ENCODE peak calls at places on chromosomes 16 and 17, in seven cellular contexts. C is HCT116, Y is HepG2, L is K562, V is SK-N-SH, F is H1, E is GM12878. X is an unnamed sample.

GRCh38 chr16:2950773-2951172 is 13.3 kb upstream of the KREMEN2 start:
- DNase-seq in V (no peak), F (no peak), Y (no peak), E (no peak), C (no peak), L (peak; percentile 59), X (no peak)

GRCh38 chr17:75878174-75878998 is at the start of gene TRIM47:
- DNase-seq in E (no peak), L (peak; percentile 73), V (peak; percentile 81), Y (peak; percentile 83), F (no peak), C (no peak), X (no peak)

GRCh38 chr16:72455743-72456659 is 284.0 kb upstream of the PMFBP1 start:
- DNase-seq in V (no peak), C (no peak), L (peak; percentile 5), F (no peak), Y (peak; percentile 88), E (no peak), X (no peak)

GRCh38 chr16:49454426-49455180 is 81.0 kb downstream of the C16orf78 start:
- DNase-seq in F (no peak), Y (no peak), E (no peak), L (no peak), V (no peak), C (no peak), X (no peak)

GRCh38 chr17:31147507-31148202 is 52.9 kb downstream of the NF1 start:
- DNase-seq in V (no peak), E (no peak), Y (no peak), C (no peak), F (no peak), L (peak; percentile 30), X (no peak)

GRCh38 chr17:74161501-74161850 is 42.0 kb upstream of the RPL38 start:
- DNase-seq in C (no peak), L (no peak), E (no peak), F (no peak), V (no peak), Y (no peak), X (no peak)

GRCh38 chr16:70646260-70647241 is at the start of gene IL34:
- DNase-seq in V (peak; percentile 77), Y (no peak), C (no peak), F (no peak), E (no peak), L (no peak), X (no peak)

GRCh38 chr16:35252356-35252936 is 1793.0 kb downstream of the TP53TG3F start:
- DNase-seq in Y (no peak), V (no peak), E (no peak), L (no peak), C (no peak), F (no peak), X (no peak)

GRCh38 chr17:34584805-34585416 is 5.5 kb downstream of the TMEM132E start:
- DNase-seq in F (no peak), L (peak; percentile 18), Y (no peak), C (no peak), E (no peak), V (peak; percentile 75), X (no peak)

GRCh38 chr17:80918731-80919130 is 72.9 kb upstream of the CHMP6 start:
- DNase-seq in V (no peak), E (no peak), F (no peak), L (no peak), C (no peak), Y (no peak), X (no peak)

GRCh38 chr16:938136-938535 is 32.6 kb downstream of the LMF1 start:
- DNase-seq in C (no peak), V (no peak), Y (no peak), L (no peak), F (no peak), E (no peak), X (no peak)

GRCh38 chr16:23578096-23578830 is 17.9 kb downstream of the NDUFAB1 start:
- DNase-seq in L (no peak), Y (no peak), C (no peak), E (no peak), V (no peak), F (no peak), X (no peak)

GRCh38 chr16:66070140-66070887 is 296.2 kb upstream of the CDH5 start:
- DNase-seq in L (no peak), E (no peak), Y (no peak), F (no peak), C (no peak), V (no peak), X (no peak)

GRCh38 chr17:64572682-64573154 is 65.9 kb downstream of the CEP95 start:
- DNase-seq in L (peak; percentile 76), E (no peak), F (no peak), Y (peak; percentile 5), V (no peak), C (no peak), X (no peak)

GRCh38 chr16:14965328-14965727 is 9.5 kb upstream of the PDXDC1 start:
- DNase-seq in E (no peak), L (no peak), F (no peak), Y (no peak), C (no peak), V (no peak), X (no peak)

GRCh38 chr16:3074860-3075545 is 9.6 kb downstream of the IL32 start:
- DNase-seq in C (no peak), E (peak; percentile 69), F (no peak), Y (no peak), L (peak; percentile 24), V (no peak), X (no peak)

GRCh38 chr16:69393898-69394849 is 8.4 kb upstream of the TERF2 start:
- DNase-seq in V (no peak), Y (no peak), F (no peak), C (no peak), E (no peak), L (no peak), X (no peak)

GRCh38 chr17:49670002-49670401 is 7.9 kb downstream of the SPOP start:
- DNase-seq in F (no peak), V (no peak), C (no peak), Y (no peak), E (no peak), L (no peak), X (no peak)

GRCh38 chr16:48082516-48082915 is 73.3 kb downstream of the ABCC12 start:
- DNase-seq in L (no peak), F (no peak), Y (no peak), C (no peak), V (no peak), E (no peak), X (no peak)

GRCh38 chr17:56297142-56297541 is 143.9 kb downstream of the ANKFN1 start:
- DNase-seq in C (no peak), E (no peak), F (no peak), L (no peak), V (no peak), Y (no peak), X (no peak)

GRCh38 chr17:47990962-47991731 is 20.2 kb downstream of the CDK5RAP3 start:
- DNase-seq in V (peak; percentile 70), E (no peak), Y (no peak), C (no peak), F (no peak), L (no peak), X (no peak)

GRCh38 chr17:40548491-40548981 is 16.7 kb downstream of the CCR7 start:
- DNase-seq in C (no peak), Y (no peak), F (no peak), E (no peak), V (no peak), L (no peak), X (no peak)

GRCh38 chr17:12927541-12928425 is 90.0 kb downstream of the ELAC2 start:
- DNase-seq in E (no peak), V (no peak), L (no peak), F (no peak), C (no peak), Y (no peak), X (no peak)

GRCh38 chr17:44905006-44906000 is 6.1 kb upstream of the EFTUD2 start:
- DNase-seq in Y (no peak), E (no peak), C (no peak), F (no peak), V (peak; percentile 20), L (no peak), X (no peak)

GRCh38 chr16:4513086-4513860 is 25.3 kb downstream of the CDIP1 start:
- DNase-seq in F (no peak), C (no peak), E (no peak), V (no peak), Y (no peak), L (no peak), X (no peak)

DNA sequence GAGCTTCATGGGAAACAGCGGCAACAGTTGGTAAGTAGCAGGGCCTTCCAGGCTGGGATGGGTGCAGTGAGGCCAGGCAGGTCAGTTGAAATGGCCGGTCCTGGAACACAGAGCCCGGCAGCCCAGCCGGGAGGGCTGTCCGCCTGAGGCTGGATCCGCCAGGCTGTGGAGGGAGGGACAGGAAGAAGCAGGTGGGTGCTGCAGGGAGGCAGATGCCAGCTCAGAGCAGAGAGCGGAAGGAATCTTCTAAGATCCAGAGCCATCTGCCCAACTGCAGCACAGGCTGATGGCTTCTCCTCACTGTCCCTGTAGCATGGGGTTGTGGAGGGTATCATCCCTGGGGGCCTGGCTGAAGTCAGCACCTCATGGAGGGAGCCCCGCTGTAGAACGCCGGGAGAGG is 609 bp downstream of the RNF112 start:
- DNase-seq in F (no peak), L (no peak), C (no peak), E (no peak), Y (no peak), V (peak; percentile 73), X (no peak)
- H3K4me1 ChIP-seq in F (peaks cover 6% of the 10 kb centered on the region), L (no peaks in the 10 kb centered on the region), C (peaks cover 16% of the 10 kb centered on the region), E (no peaks in the 10 kb centered on the region), Y (no peaks in the 10 kb centered on the region), V (peaks cover 40% of the 10 kb centered on the region), X (no peaks in the 10 kb centered on the region)

GRCh38 chr17:82926081-82926480 is 86.3 kb upstream of the ZNF750 start:
- DNase-seq in E (no peak), C (no peak), F (no peak), L (no peak), Y (no peak), V (no peak), X (no peak)
- TF ChIP-seq SIN3A in E (no peak), C (no peak), F (no peak), L (no peak), Y (no peak), V (no peak), X (no peak)

GRCh38 chr16:25109643-25110042 is 1.9 kb upstream of the LCMT1 start:
- DNase-seq in L (peak; percentile 74), Y (peak; percentile 74), F (no peak), E (no peak), C (peak; percentile 87), V (no peak), X (peak; percentile 92)

GRCh38 chr16:25106567-25107465 is 4.7 kb upstream of the LCMT1 start:
- DNase-seq in E (no peak), F (peak; percentile 73), Y (peak; percentile 90), C (peak; percentile 79), V (peak; percentile 96), L (peak; percentile 94), X (no peak)

GRCh38 chr16:25107466-25107792 is 4.1 kb upstream of the LCMT1 start:
- DNase-seq in L (no peak), F (no peak), E (no peak), C (no peak), Y (no peak), V (peak; percentile 28), X (no peak)

GRCh38 chr16:25110392-25110947 is 1.1 kb upstream of the LCMT1 start:
- DNase-seq in F (no peak), E (no peak), L (peak; percentile 42), Y (no peak), V (no peak), C (no peak), X (no peak)

GRCh38 chr16:25108054-25108453 is 3.5 kb upstream of the LCMT1 start:
- DNase-seq in E (no peak), F (no peak), Y (peak; percentile 59), V (peak; percentile 33), C (no peak), L (peak; percentile 75), X (no peak)
- H3K27ac ChIP-seq in E (no peak overlapping the region), F (no peak overlapping the region), Y (no peak overlapping the region), V (no peak overlapping the region), C (peak overlapping the region; percentile 77), L (no peak overlapping the region), X (no peak overlapping the region)

GRCh38 chr17:2405247-2405926 is 4.5 kb upstream of the MNT start:
- DNase-seq in F (no peak), E (no peak), C (no peak), L (no peak), Y (no peak), V (no peak), X (no peak)
- H3K4me1 ChIP-seq in F (peaks cover 4% of the 10 kb centered on the region), E (peaks cover 4% of the 10 kb centered on the region), C (peaks cover 64% of the 10 kb centered on the region), L (peaks cover 16% of the 10 kb centered on the region), Y (peaks cover 28% of the 10 kb centered on the region), V (peaks cover 23% of the 10 kb centered on the region), X (no peaks in the 10 kb centered on the region)